ENCODE peak calls at places on chromosomes 11 and 22, in ten cellular contexts. A is HEK293T; Y is bronchial epithelial cell; H is stimulated activated CD4-positive, alpha-beta T cell treated with anti-CD3 and anti-CD28 coated beads, Interleukin-4, amount 100 ng/mL, for 1 hour; K is tibial nerve; U is pancreas; Q is brain microvascular endothelial cell; S is GM12865; W is kidney; M is skeletal muscle cell. O is an unnamed sample.
A peak's percentile ranks its signal among the peaks of the same experiment; 100 is the strongest.

GRCh38 chr11:113314389-113315301 is at the start of gene TTC12:
- DNase-seq in A (peak; percentile 94), Y (peak; percentile 71), H (peak; percentile 93), K (peak; percentile 93), U (peak; percentile 96), Q (peak; percentile 83), S (peak; percentile 94), W (peak; percentile 96), M (peak; percentile 61), O (peak; percentile 89)

GRCh38 chr11:107293677-107294344 is 163.8 kb downstream of the CWF19L2 start:
- DNase-seq in A (no peak), Y (peak; percentile 1), H (no peak), K (no peak), U (no peak), Q (peak; percentile 5), S (no peak), W (no peak), M (no peak), O (no peak)

GRCh38 chr11:108958446-108959123 is 293.7 kb downstream of the DDX10 start:
- DNase-seq in A (no peak), Y (peak; percentile 62), H (no peak), K (no peak), U (no peak), Q (peak; percentile 78), S (peak; percentile 53), W (no peak), M (peak; percentile 28), O (peak; percentile 89)

GRCh38 chr22:42039271-42039670 is 31.3 kb downstream of the NAGA start:
- DNase-seq in A (no peak), Y (no peak), H (no peak), K (no peak), U (no peak), Q (no peak), S (no peak), W (no peak), M (no peak), O (peak; percentile 4)

GRCh38 chr22:21826204-21826603 is 41.2 kb downstream of the MAPK1 start:
- DNase-seq in A (no peak), Y (no peak), H (no peak), K (no peak), U (no peak), Q (no peak), S (no peak), W (no peak), M (no peak), O (no peak)

GRCh38 chr11:5500391-5500790 is 9.4 kb downstream of the UBQLN3 start:
- DNase-seq in A (no peak), Y (no peak), H (no peak), K (no peak), U (no peak), Q (no peak), S (no peak), W (no peak), M (no peak), O (no peak)

GRCh38 chr22:26565889-26566288 is 24.0 kb downstream of the TPST2 start:
- DNase-seq in A (no peak), Y (no peak), H (no peak), K (no peak), U (no peak), Q (no peak), S (no peak), W (no peak), M (no peak), O (no peak)

GRCh38 chr22:20268350-20269012 is 363 bp upstream of the RTN4R start:
- DNase-seq in A (peak; percentile 85), Y (peak; percentile 6), H (peak; percentile 59), K (peak; percentile 25), U (peak; percentile 80), Q (no peak), S (peak; percentile 44), W (no peak), M (no peak), O (peak; percentile 38)

GRCh38 chr11:70112017-70112434 is 33.9 kb downstream of the ANO1 start:
- DNase-seq in A (no peak), Y (no peak), H (no peak), K (no peak), U (no peak), Q (no peak), S (no peak), W (no peak), M (no peak), O (no peak)

GRCh38 chr11:76698321-76699043 is 27.9 kb upstream of the LRRC32 start:
- DNase-seq in A (peak; percentile 32), Y (no peak), H (no peak), K (no peak), U (no peak), Q (no peak), S (peak; percentile 38), W (no peak), M (no peak), O (no peak)

GRCh38 chr11:32032478-32032877 is 58.4 kb upstream of the RCN1 start:
- DNase-seq in A (no peak), Y (peak; percentile 17), H (no peak), K (no peak), U (no peak), Q (no peak), S (peak; percentile 43), W (no peak), M (no peak), O (peak; percentile 40)

GRCh38 chr11:12114487-12115033 is 4.2 kb downstream of the MICAL2 start:
- DNase-seq in A (no peak), Y (no peak), H (no peak), K (no peak), U (no peak), Q (peak; percentile 74), S (no peak), W (no peak), M (no peak), O (no peak)

O was measured in iris pigment epithelial cell.